ENCODE peak calls at places on chromosomes 1 and 21, in ten cellular contexts. A is activated T-cell treated with anti-CD3 and anti-CD28 coated beads for 1 hour, U is posterior vena cava, S is cardiac muscle cell, M is C1 segment of cervical spinal cord, V is GM04503, H is epithelial cell of prostate, L is germinal center, Y is KBM-7, K is AG04449. J is an unnamed sample.

GRCh38 chr1:154485106-154485505 is 16.9 kb upstream of the TDRD10 start:
- DNase-seq in S (no peak), U (no peak), M (no peak), V (no peak), K (no peak), A (no peak), L (no peak), H (no peak), Y (peak; percentile 85), J (peak; percentile 34)

GRCh38 chr1:227885135-227885647 is 62.5 kb downstream of the WNT9A start:
- DNase-seq in Y (no peak), A (peak; percentile 23), L (no peak), K (no peak), M (no peak), S (no peak), U (no peak), H (no peak), V (no peak), J (no peak)

GRCh38 chr21:29376556-29376955 is 77.8 kb downstream of the BACH1 start:
- DNase-seq in U (no peak), S (peak; percentile 42), V (no peak), A (peak; percentile 35), H (no peak), Y (peak; percentile 67), K (no peak), L (peak; percentile 72), M (no peak), J (peak; percentile 36)

GRCh38 chr1:1764876-1765478 is 13.3 kb downstream of the NADK start:
- DNase-seq in U (no peak), K (no peak), M (no peak), Y (no peak), A (no peak), V (no peak), H (no peak), L (no peak), S (no peak), J (peak; percentile 33)

GRCh38 chr1:192474080-192474683 is 101.4 kb upstream of the RGS1 start:
- DNase-seq in Y (peak; percentile 74), M (no peak), H (no peak), U (no peak), K (no peak), L (peak; percentile 33), S (peak; percentile 66), A (no peak), V (no peak), J (no peak)

GRCh38 chr21:33950425-33951079 is 34.9 kb upstream of the ATP5PO start:
- DNase-seq in S (no peak), L (no peak), M (no peak), Y (no peak), K (no peak), H (no peak), U (no peak), V (no peak), A (no peak), J (no peak)

GRCh38 chr21:34195365-34195764 is 122.0 kb downstream of the MRPS6 start:
- DNase-seq in V (no peak), K (no peak), S (no peak), A (no peak), Y (no peak), M (no peak), H (no peak), L (no peak), U (no peak), J (no peak)

GRCh38 chr21:26834181-26834945 is 10.8 kb downstream of the ADAMTS1 start:
- DNase-seq in H (no peak), V (no peak), Y (no peak), M (no peak), U (no peak), S (no peak), L (no peak), A (no peak), K (no peak), J (no peak)

GRCh38 chr1:50605186-50605875 is 182.1 kb upstream of the DMRTA2 start:
- DNase-seq in Y (peak; percentile 64), U (no peak), L (no peak), A (no peak), K (no peak), M (peak; percentile 1), V (no peak), H (no peak), S (peak; percentile 18), J (no peak)

GRCh38 chr1:182681516-182681915 is 2.9 kb downstream of the RGS8 start:
- DNase-seq in H (no peak), A (no peak), V (no peak), L (no peak), K (no peak), Y (no peak), U (no peak), S (no peak), M (no peak), J (no peak)

GRCh38 chr21:46181953-46182547 is 2.2 kb downstream of the SPATC1L start:
- DNase-seq in A (no peak), K (no peak), S (no peak), V (no peak), Y (no peak), U (no peak), M (no peak), H (no peak), L (no peak), J (no peak)

GRCh38 chr1:43172532-43172972 is 422 bp downstream of the CFAP57 start:
- DNase-seq in K (peak; percentile 26), S (peak; percentile 91), H (peak; percentile 36), U (peak; percentile 93), L (peak; percentile 95), V (no peak), A (peak; percentile 82), Y (peak; percentile 65), M (peak; percentile 95), J (peak; percentile 86)

GRCh38 chr1:233566886-233567285 is 47.0 kb upstream of the KCNK1 start:
- DNase-seq in S (no peak), K (no peak), Y (no peak), L (no peak), A (no peak), U (no peak), M (no peak), H (no peak), V (no peak), J (no peak)

GRCh38 chr1:201546093-201546492 is 7.2 kb downstream of the NAV1 start:
- DNase-seq in H (no peak), M (no peak), S (peak; percentile 45), V (no peak), L (peak; percentile 20), K (no peak), U (no peak), A (no peak), Y (no peak), J (no peak)

GRCh38 chr1:18323259-18323658 is 157.5 kb upstream of the KLHDC7A start:
- DNase-seq in H (no peak), L (no peak), S (no peak), A (no peak), K (no peak), U (no peak), M (no peak), V (no peak), Y (no peak), J (no peak)

GRCh38 chr1:177975588-177976495 is 6.0 kb upstream of the SEC16B start:
- DNase-seq in K (no peak), U (no peak), Y (no peak), H (no peak), M (no peak), S (no peak), V (peak; percentile 32), A (no peak), L (no peak), J (no peak)

GRCh38 chr1:216914974-216915373 is 191.7 kb upstream of the ESRRG start:
- DNase-seq in S (no peak), A (no peak), M (no peak), U (no peak), H (no peak), Y (no peak), L (no peak), K (no peak), V (no peak), J (no peak)

GRCh38 chr1:156692409-156692957 is 12.9 kb downstream of the CRABP2 start:
- DNase-seq in V (no peak), Y (no peak), H (no peak), K (no peak), M (no peak), L (no peak), U (no peak), A (no peak), S (no peak), J (no peak)

GRCh38 chr1:160169553-160170399 is 18.4 kb downstream of the ATP1A4 start:
- DNase-seq in A (no peak), U (no peak), S (no peak), K (no peak), V (no peak), Y (peak; percentile 88), H (no peak), L (no peak), M (no peak), J (no peak)

GRCh38 chr1:23825076-23825761 is at the start of gene HMGCL:
- DNase-seq in S (peak; percentile 95), M (peak; percentile 93), K (peak; percentile 26), U (peak; percentile 97), A (peak; percentile 84), L (peak; percentile 95), H (peak; percentile 34), V (peak; percentile 43), Y (peak; percentile 87), J (peak; percentile 93)